ENCODE peak calls at places on chromosomes 2 and 18, in nine cellular contexts. One of them, this sample, is unnamed.

GRCh38 chr2:232979871-232980461 is 33.1 kb downstream of the NGEF start:
- DNase-seq in neural progenitor cell: no peak
- DNase-seq in astrocyte of the spinal cord: peak
- DNase-seq in GM06990: no peak
- DNase-seq in spleen: peak
- DNase-seq in IMR-90: peak
- DNase-seq in endothelial cell of umbilical vein: no peak
- DNase-seq in A549: peak
- DNase-seq in choroid plexus epithelial cell: peak
- DNase-seq in this sample: no peak

GRCh38 chr18:36539674-36540073 is 242.2 kb downstream of the FHOD3 start:
- DNase-seq in endothelial cell of umbilical vein: no peak
- DNase-seq in A549: no peak
- DNase-seq in GM06990: no peak
- DNase-seq in astrocyte of the spinal cord: no peak
- DNase-seq in spleen: no peak
- DNase-seq in IMR-90: peak
- DNase-seq in neural progenitor cell: no peak
- DNase-seq in choroid plexus epithelial cell: no peak
- DNase-seq in this sample: no peak

GRCh38 chr2:150639917-150640538 is 152.6 kb upstream of the RND3 start:
- DNase-seq in endothelial cell of umbilical vein: peak
- DNase-seq in spleen: no peak
- DNase-seq in neural progenitor cell: no peak
- DNase-seq in GM06990: no peak
- DNase-seq in astrocyte of the spinal cord: no peak
- DNase-seq in choroid plexus epithelial cell: no peak
- DNase-seq in A549: no peak
- DNase-seq in IMR-90: peak
- DNase-seq in this sample: no peak

GRCh38 chr2:39570130-39570555 is 95.6 kb upstream of the TMEM178A start:
- DNase-seq in astrocyte of the spinal cord: no peak
- DNase-seq in choroid plexus epithelial cell: no peak
- DNase-seq in A549: no peak
- DNase-seq in IMR-90: no peak
- DNase-seq in neural progenitor cell: no peak
- DNase-seq in spleen: no peak
- DNase-seq in endothelial cell of umbilical vein: no peak
- DNase-seq in GM06990: no peak
- DNase-seq in this sample: no peak

GRCh38 chr2:190468814-190469569 is 60.8 kb downstream of the MFSD6 start:
- DNase-seq in GM06990: peak
- DNase-seq in choroid plexus epithelial cell: peak
- DNase-seq in A549: peak
- DNase-seq in spleen: no peak
- DNase-seq in endothelial cell of umbilical vein: peak
- DNase-seq in IMR-90: peak
- DNase-seq in neural progenitor cell: no peak
- DNase-seq in astrocyte of the spinal cord: peak
- DNase-seq in this sample: peak

GRCh38 chr2:234686088-234686890 is 189.4 kb upstream of the ARL4C start:
- DNase-seq in A549: peak
- DNase-seq in GM06990: no peak
- DNase-seq in astrocyte of the spinal cord: no peak
- DNase-seq in spleen: no peak
- DNase-seq in IMR-90: no peak
- DNase-seq in neural progenitor cell: peak
- DNase-seq in endothelial cell of umbilical vein: peak
- DNase-seq in choroid plexus epithelial cell: peak
- DNase-seq in this sample: no peak

GRCh38 chr2:176172007-176172747 is 15.1 kb downstream of the HOXD3 start:
- DNase-seq in GM06990: no peak
- DNase-seq in IMR-90: no peak
- DNase-seq in neural progenitor cell: peak
- DNase-seq in endothelial cell of umbilical vein: no peak
- DNase-seq in choroid plexus epithelial cell: no peak
- DNase-seq in astrocyte of the spinal cord: no peak
- DNase-seq in A549: no peak
- DNase-seq in spleen: peak
- DNase-seq in this sample: no peak

GRCh38 chr18:79580481-79581171 is 99.0 kb upstream of the CTDP1 start:
- DNase-seq in GM06990: no peak
- DNase-seq in spleen: peak
- DNase-seq in astrocyte of the spinal cord: no peak
- DNase-seq in choroid plexus epithelial cell: no peak
- DNase-seq in endothelial cell of umbilical vein: no peak
- DNase-seq in neural progenitor cell: no peak
- DNase-seq in IMR-90: no peak
- DNase-seq in A549: no peak
- DNase-seq in this sample: no peak

GRCh38 chr2:223563462-223563861 is 38.7 kb downstream of the SCG2 start:
- DNase-seq in astrocyte of the spinal cord: peak
- DNase-seq in neural progenitor cell: no peak
- DNase-seq in spleen: no peak
- DNase-seq in choroid plexus epithelial cell: peak
- DNase-seq in endothelial cell of umbilical vein: peak
- DNase-seq in A549: peak
- DNase-seq in IMR-90: peak
- DNase-seq in GM06990: no peak
- DNase-seq in this sample: no peak

GRCh38 chr2:201622306-201622705 is 21.0 kb downstream of the TMEM237 start:
- DNase-seq in endothelial cell of umbilical vein: peak
- DNase-seq in spleen: no peak
- DNase-seq in GM06990: no peak
- DNase-seq in IMR-90: peak
- DNase-seq in astrocyte of the spinal cord: peak
- DNase-seq in neural progenitor cell: no peak
- DNase-seq in choroid plexus epithelial cell: peak
- DNase-seq in A549: no peak
- DNase-seq in this sample: no peak

GRCh38 chr18:35000457-35000856 is 40.8 kb upstream of the MAPRE2 start:
- DNase-seq in neural progenitor cell: peak
- DNase-seq in astrocyte of the spinal cord: no peak
- DNase-seq in A549: no peak
- DNase-seq in endothelial cell of umbilical vein: no peak
- DNase-seq in IMR-90: no peak
- DNase-seq in spleen: no peak
- DNase-seq in GM06990: no peak
- DNase-seq in choroid plexus epithelial cell: no peak
- DNase-seq in this sample: no peak

GRCh38 chr18:35010983-35011382 is 30.2 kb upstream of the MAPRE2 start:
- DNase-seq in spleen: no peak
- DNase-seq in GM06990: no peak
- DNase-seq in IMR-90: peak
- DNase-seq in astrocyte of the spinal cord: no peak
- DNase-seq in A549: no peak
- DNase-seq in neural progenitor cell: no peak
- DNase-seq in choroid plexus epithelial cell: peak
- DNase-seq in endothelial cell of umbilical vein: no peak
- DNase-seq in this sample: no peak

GRCh38 chr18:35002120-35002519 is 39.1 kb upstream of the MAPRE2 start:
- DNase-seq in astrocyte of the spinal cord: no peak
- DNase-seq in A549: no peak
- DNase-seq in IMR-90: no peak
- DNase-seq in GM06990: no peak
- DNase-seq in neural progenitor cell: no peak
- DNase-seq in choroid plexus epithelial cell: no peak
- DNase-seq in spleen: no peak
- DNase-seq in endothelial cell of umbilical vein: no peak
- DNase-seq in this sample: no peak

GRCh38 chr18:35010156-35010555 is 31.1 kb upstream of the MAPRE2 start:
- DNase-seq in IMR-90: no peak
- DNase-seq in neural progenitor cell: no peak
- DNase-seq in spleen: no peak
- DNase-seq in GM06990: no peak
- DNase-seq in endothelial cell of umbilical vein: no peak
- DNase-seq in astrocyte of the spinal cord: no peak
- DNase-seq in A549: no peak
- DNase-seq in choroid plexus epithelial cell: no peak
- DNase-seq in this sample: no peak

DNA sequence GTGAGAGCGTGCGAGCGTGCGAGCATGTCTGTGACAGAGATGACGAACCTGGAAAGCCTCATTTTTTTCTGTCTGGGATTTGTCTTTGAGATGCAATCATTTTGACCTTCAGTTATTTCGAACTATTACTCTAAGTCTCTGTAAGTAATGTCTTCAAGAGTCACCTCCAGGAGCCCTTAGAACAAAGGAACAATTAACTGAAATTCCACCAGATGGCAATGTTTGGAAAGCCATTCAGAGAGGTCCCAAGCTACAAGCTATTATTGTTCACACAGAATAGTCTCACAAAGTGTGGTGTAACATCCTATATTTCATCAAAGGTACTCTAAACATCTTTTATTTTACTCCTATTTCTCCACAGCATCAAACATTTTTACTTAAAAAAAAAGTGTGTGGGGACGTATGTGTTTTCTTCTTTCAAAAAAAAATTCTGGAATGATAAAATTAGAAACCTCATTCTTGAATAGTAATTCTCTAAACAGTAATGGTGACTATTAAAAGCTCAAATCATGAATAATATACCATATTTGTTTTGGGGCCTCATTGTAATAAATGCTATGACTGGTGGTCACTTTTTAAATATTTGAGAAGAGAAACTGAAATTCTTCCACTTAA is 35.1 kb upstream of the MAPRE2 start:
- DNase-seq in spleen: no peak
- DNase-seq in IMR-90: peak
- DNase-seq in astrocyte of the spinal cord: peak
- DNase-seq in GM06990: no peak
- DNase-seq in neural progenitor cell: peak
- DNase-seq in A549: peak
- DNase-seq in choroid plexus epithelial cell: peak
- DNase-seq in endothelial cell of umbilical vein: peak
- DNase-seq in this sample: peak
- TF ChIP-seq CTCF in spleen: peak
- TF ChIP-seq CTCF in IMR-90: peak
- TF ChIP-seq CTCF in astrocyte of the spinal cord: peak
- TF ChIP-seq CTCF in GM06990: peak
- TF ChIP-seq CTCF in neural progenitor cell: peak
- TF ChIP-seq CTCF in A549: peak
- TF ChIP-seq CTCF in choroid plexus epithelial cell: peak
- TF ChIP-seq CTCF in endothelial cell of umbilical vein: peak
- TF ChIP-seq CTCF in this sample: peak

GRCh38 chr18:9876523-9876866 is 9.3 kb upstream of the TXNDC2 start:
- DNase-seq in astrocyte of the spinal cord: no peak
- DNase-seq in spleen: no peak
- DNase-seq in choroid plexus epithelial cell: no peak
- DNase-seq in neural progenitor cell: no peak
- DNase-seq in A549: no peak
- DNase-seq in IMR-90: no peak
- DNase-seq in endothelial cell of umbilical vein: no peak
- DNase-seq in GM06990: no peak
- DNase-seq in this sample: no peak
- H3K4me3 ChIP-seq in astrocyte of the spinal cord: no peak
- H3K4me3 ChIP-seq in spleen: no peak
- H3K4me3 ChIP-seq in choroid plexus epithelial cell: no peak
- H3K4me3 ChIP-seq in neural progenitor cell: no peak
- H3K4me3 ChIP-seq in A549: peak
- H3K4me3 ChIP-seq in IMR-90: peak
- H3K4me3 ChIP-seq in endothelial cell of umbilical vein: peak
- H3K4me3 ChIP-seq in GM06990: no peak
- H3K4me3 ChIP-seq in this sample: no peak

GRCh38 chr2:105595536-105595935 is 149.2 kb upstream of the NCK2 start:
- DNase-seq in IMR-90: no peak
- DNase-seq in choroid plexus epithelial cell: no peak
- DNase-seq in spleen: no peak
- DNase-seq in GM06990: no peak
- DNase-seq in astrocyte of the spinal cord: no peak
- DNase-seq in A549: no peak
- DNase-seq in neural progenitor cell: no peak
- DNase-seq in endothelial cell of umbilical vein: no peak
- DNase-seq in this sample: no peak
- TF ChIP-seq CTCF in IMR-90: no peak
- TF ChIP-seq CTCF in choroid plexus epithelial cell: no peak
- TF ChIP-seq CTCF in spleen: no peak
- TF ChIP-seq CTCF in GM06990: no peak
- TF ChIP-seq CTCF in astrocyte of the spinal cord: no peak
- TF ChIP-seq CTCF in A549: no peak
- TF ChIP-seq CTCF in neural progenitor cell: no peak
- TF ChIP-seq CTCF in endothelial cell of umbilical vein: no peak
- TF ChIP-seq CTCF in this sample: peak

GRCh38 chr2:65413610-65414009 is 18.8 kb downstream of the SPRED2 start:
- DNase-seq in neural progenitor cell: no peak
- DNase-seq in A549: no peak
- DNase-seq in spleen: no peak
- DNase-seq in choroid plexus epithelial cell: no peak
- DNase-seq in endothelial cell of umbilical vein: no peak
- DNase-seq in astrocyte of the spinal cord: no peak
- DNase-seq in GM06990: no peak
- DNase-seq in IMR-90: peak
- DNase-seq in this sample: no peak

GRCh38 chr2:65409045-65409444 is 23.4 kb downstream of the SPRED2 start:
- DNase-seq in spleen: no peak
- DNase-seq in astrocyte of the spinal cord: no peak
- DNase-seq in choroid plexus epithelial cell: no peak
- DNase-seq in GM06990: no peak
- DNase-seq in A549: no peak
- DNase-seq in IMR-90: no peak
- DNase-seq in endothelial cell of umbilical vein: no peak
- DNase-seq in neural progenitor cell: no peak
- DNase-seq in this sample: no peak

GRCh38 chr2:65413106-65413505 is 19.3 kb downstream of the SPRED2 start:
- DNase-seq in spleen: no peak
- DNase-seq in endothelial cell of umbilical vein: no peak
- DNase-seq in choroid plexus epithelial cell: no peak
- DNase-seq in A549: no peak
- DNase-seq in GM06990: no peak
- DNase-seq in neural progenitor cell: no peak
- DNase-seq in IMR-90: no peak
- DNase-seq in astrocyte of the spinal cord: no peak
- DNase-seq in this sample: no peak

GRCh38 chr2:65415091-65415490 is 17.3 kb downstream of the SPRED2 start:
- DNase-seq in neural progenitor cell: no peak
- DNase-seq in GM06990: no peak
- DNase-seq in astrocyte of the spinal cord: no peak
- DNase-seq in IMR-90: no peak
- DNase-seq in spleen: no peak
- DNase-seq in A549: no peak
- DNase-seq in choroid plexus epithelial cell: no peak
- DNase-seq in endothelial cell of umbilical vein: no peak
- DNase-seq in this sample: no peak

DNA sequence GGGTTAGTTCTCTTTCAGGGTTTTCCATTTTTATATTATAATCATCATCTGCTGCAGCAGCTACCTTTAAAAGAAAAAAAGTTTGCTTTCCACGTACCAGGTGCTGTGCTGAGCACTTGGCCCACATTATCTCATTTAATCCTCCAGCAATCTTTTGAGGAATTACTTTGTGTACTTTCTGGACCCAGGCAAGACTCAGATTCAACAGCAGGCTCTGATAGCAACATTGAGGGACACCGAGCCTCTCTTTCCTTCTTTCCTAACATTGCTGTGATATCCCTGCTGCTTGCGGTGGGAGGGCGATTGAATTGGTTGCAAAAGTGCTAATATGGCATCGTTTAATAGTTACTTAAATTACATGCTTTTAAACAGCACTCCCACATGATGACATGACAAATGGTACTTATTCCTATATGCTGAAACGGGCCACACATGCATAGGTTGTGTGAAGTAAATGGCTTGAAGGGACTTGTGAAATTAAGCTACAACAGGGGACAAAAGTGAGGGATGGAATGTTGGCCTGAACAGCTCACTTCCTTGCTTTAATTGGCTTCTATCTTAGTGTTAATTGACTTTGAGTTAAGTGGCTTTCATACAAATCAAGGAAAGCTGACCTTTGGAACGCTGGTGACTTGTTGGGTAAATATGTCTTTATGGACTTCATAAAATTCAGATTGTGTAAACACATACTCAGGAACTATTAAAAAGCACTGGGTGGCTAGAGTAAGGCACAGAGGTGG is 21.2 kb downstream of the SPRED2 start:
- DNase-seq in neural progenitor cell: no peak
- DNase-seq in GM06990: no peak
- DNase-seq in spleen: no peak
- DNase-seq in endothelial cell of umbilical vein: no peak
- DNase-seq in A549: no peak
- DNase-seq in choroid plexus epithelial cell: no peak
- DNase-seq in astrocyte of the spinal cord: no peak
- DNase-seq in IMR-90: no peak
- DNase-seq in this sample: no peak
- H3K4me3 ChIP-seq in neural progenitor cell: no peak
- H3K4me3 ChIP-seq in GM06990: no peak
- H3K4me3 ChIP-seq in spleen: no peak
- H3K4me3 ChIP-seq in endothelial cell of umbilical vein: no peak
- H3K4me3 ChIP-seq in A549: no peak
- H3K4me3 ChIP-seq in choroid plexus epithelial cell: no peak
- H3K4me3 ChIP-seq in astrocyte of the spinal cord: no peak
- H3K4me3 ChIP-seq in IMR-90: no peak
- H3K4me3 ChIP-seq in this sample: no peak